ENCODE peak calls at places on chromosomes 4 and X, in eight cellular contexts. V is AG09309; R is NCI-H345; Z is B cell; A is activated naive CD4-positive, alpha-beta T cell treated with anti-CD3 and anti-CD28 coated beads for 36 hours; T is OCI-LY7; C is pons; O is hypothalamus. E is an unnamed sample.

GRCh38 chr4:154491731-154492249 is at the start of gene DCHS2:
- DNase-seq in A (peak), C (no peak), Z (peak), R (no peak), V (no peak), O (no peak), T (no peak), E (no peak)

GRCh38 chr4:119170195-119170594 is 34.6 kb downstream of the MYOZ2 start:
- DNase-seq in V (no peak), T (no peak), R (no peak), Z (no peak), O (no peak), A (no peak), C (no peak), E (no peak)

GRCh38 chr4:40058854-40059253 is 2.2 kb downstream of the N4BP2 start:
- DNase-seq in R (no peak), A (no peak), V (no peak), Z (no peak), C (no peak), O (no peak), T (no peak), E (no peak)

GRCh38 chr4:14824189-14824588 is 178.1 kb upstream of the CPEB2 start:
- DNase-seq in V (no peak), T (no peak), R (no peak), A (no peak), C (no peak), O (no peak), Z (no peak), E (no peak)

GRCh38 chrX:136639506-136640176 is 8.3 kb upstream of the CD40LG start:
- DNase-seq in C (no peak), O (no peak), V (no peak), Z (no peak), T (no peak), R (no peak), A (peak), E (no peak)

GRCh38 chrX:106894392-106894909 is 8.7 kb downstream of the RIPPLY1 start:
- DNase-seq in V (peak), O (no peak), A (peak), C (peak), R (peak), Z (peak), T (peak), E (peak)

GRCh38 chrX:40105016-40105790 is 7.4 kb upstream of the BCOR start:
- DNase-seq in T (peak), R (peak), A (no peak), C (no peak), Z (peak), V (no peak), O (no peak), E (peak)

GRCh38 chrX:154470434-154470833 is 8.6 kb downstream of the LAGE3 start:
- DNase-seq in V (no peak), T (no peak), O (no peak), Z (no peak), A (no peak), R (no peak), C (no peak), E (no peak)

GRCh38 chr4:147244786-147245185 is 236.1 kb upstream of the EDNRA start:
- DNase-seq in Z (no peak), A (no peak), C (no peak), O (no peak), V (no peak), T (no peak), R (no peak), E (no peak)

GRCh38 chr4:105859233-105859632 is 36.0 kb upstream of the NPNT start:
- DNase-seq in C (no peak), Z (no peak), T (no peak), V (peak), R (no peak), O (no peak), A (no peak), E (no peak)

GRCh38 chr4:26611879-26612278 is 28.0 kb downstream of the TBC1D19 start:
- DNase-seq in V (no peak), R (no peak), C (no peak), Z (no peak), T (peak), A (no peak), O (no peak), E (no peak)

GRCh38 chr4:6324999-6325790 is 55.5 kb downstream of the WFS1 start:
- DNase-seq in R (no peak), Z (no peak), A (no peak), C (no peak), V (no peak), T (no peak), O (no peak), E (no peak)

GRCh38 chrX:15524417-15524816 is 23.8 kb downstream of the BMX start:
- DNase-seq in O (no peak), A (no peak), C (no peak), R (peak), V (peak), T (no peak), Z (no peak), E (no peak)

GRCh38 chr4:112038861-112039260 is 106.4 kb upstream of the FAM241A start:
- DNase-seq in V (no peak), T (no peak), C (no peak), Z (no peak), A (no peak), R (no peak), O (no peak), E (no peak)

GRCh38 chr4:132540797-132541196 is 608.3 kb upstream of the PCDH10 start:
- DNase-seq in Z (no peak), V (no peak), R (peak), A (no peak), C (no peak), O (no peak), T (no peak), E (peak)

E was measured in RPMI8226.